ENCODE peak calls at places on chromosome 16, in eight cellular contexts. Z is lung, P is endothelial cell, T is cardiac fibroblast, R is AG04449, X is natural killer cell, W is body of pancreas, N is HFFc6. C is an unnamed sample.

GRCh38 chr16:29820271-29820701 is at the start of gene MVP:
- DNase-seq in P (no peak), N (peak; percentile 48), T (peak; percentile 63), R (no peak), Z (peak; percentile 77), W (peak; percentile 86), X (no peak), C (peak; percentile 77)

GRCh38 chr16:9351841-9352434 is 260.5 kb downstream of the HAPSTR1 start:
- DNase-seq in N (no peak), R (no peak), W (peak; percentile 36), Z (no peak), T (no peak), X (no peak), P (no peak), C (no peak)

GRCh38 chr16:85157813-85158701 is 45.8 kb upstream of the CIBAR2 start:
- DNase-seq in X (no peak), T (no peak), Z (no peak), P (no peak), N (no peak), W (no peak), R (no peak), C (no peak)

GRCh38 chr16:70163596-70163995 is 10.0 kb upstream of the CLEC18C start:
- DNase-seq in Z (peak; percentile 29), T (no peak), X (no peak), R (no peak), W (no peak), P (no peak), N (no peak), C (no peak)

GRCh38 chr16:30185683-30186421 is 2.5 kb downstream of the CORO1A start:
- DNase-seq in P (no peak), Z (peak; percentile 57), R (no peak), X (peak; percentile 78), N (no peak), W (peak; percentile 42), T (no peak), C (no peak)

GRCh38 chr16:80303691-80304090 is 237.1 kb upstream of the DYNLRB2 start:
- DNase-seq in X (no peak), P (no peak), T (no peak), W (no peak), N (no peak), Z (no peak), R (no peak), C (no peak)

GRCh38 chr16:84680843-84681629 is 18.8 kb upstream of the USP10 start:
- DNase-seq in T (no peak), R (no peak), Z (no peak), P (no peak), X (no peak), W (no peak), N (no peak), C (no peak)

GRCh38 chr16:50644730-50645129 is 36.4 kb downstream of the SNX20 start:
- DNase-seq in X (no peak), T (peak; percentile 16), P (no peak), W (peak; percentile 54), Z (no peak), R (no peak), N (no peak), C (no peak)

GRCh38 chr16:66324785-66325184 is 41.7 kb upstream of the CDH5 start:
- DNase-seq in T (peak; percentile 18), N (peak; percentile 29), P (peak; percentile 70), W (no peak), R (no peak), Z (no peak), X (no peak), C (no peak)

GRCh38 chr16:66434619-66435430 is 7.7 kb downstream of the BEAN1 start:
- DNase-seq in N (no peak), W (no peak), T (no peak), P (no peak), R (no peak), Z (no peak), X (no peak), C (no peak)

GRCh38 chr16:10584956-10585561 is 4.7 kb upstream of the EMP2 start:
- DNase-seq in P (no peak), T (peak; percentile 60), W (no peak), R (no peak), N (peak; percentile 44), Z (no peak), X (no peak), C (no peak)

GRCh38 chr16:54282923-54283734 is 3.5 kb downstream of the IRX3 start:
- DNase-seq in N (no peak), Z (no peak), T (no peak), W (no peak), X (no peak), R (no peak), P (no peak), C (no peak)

DNA sequence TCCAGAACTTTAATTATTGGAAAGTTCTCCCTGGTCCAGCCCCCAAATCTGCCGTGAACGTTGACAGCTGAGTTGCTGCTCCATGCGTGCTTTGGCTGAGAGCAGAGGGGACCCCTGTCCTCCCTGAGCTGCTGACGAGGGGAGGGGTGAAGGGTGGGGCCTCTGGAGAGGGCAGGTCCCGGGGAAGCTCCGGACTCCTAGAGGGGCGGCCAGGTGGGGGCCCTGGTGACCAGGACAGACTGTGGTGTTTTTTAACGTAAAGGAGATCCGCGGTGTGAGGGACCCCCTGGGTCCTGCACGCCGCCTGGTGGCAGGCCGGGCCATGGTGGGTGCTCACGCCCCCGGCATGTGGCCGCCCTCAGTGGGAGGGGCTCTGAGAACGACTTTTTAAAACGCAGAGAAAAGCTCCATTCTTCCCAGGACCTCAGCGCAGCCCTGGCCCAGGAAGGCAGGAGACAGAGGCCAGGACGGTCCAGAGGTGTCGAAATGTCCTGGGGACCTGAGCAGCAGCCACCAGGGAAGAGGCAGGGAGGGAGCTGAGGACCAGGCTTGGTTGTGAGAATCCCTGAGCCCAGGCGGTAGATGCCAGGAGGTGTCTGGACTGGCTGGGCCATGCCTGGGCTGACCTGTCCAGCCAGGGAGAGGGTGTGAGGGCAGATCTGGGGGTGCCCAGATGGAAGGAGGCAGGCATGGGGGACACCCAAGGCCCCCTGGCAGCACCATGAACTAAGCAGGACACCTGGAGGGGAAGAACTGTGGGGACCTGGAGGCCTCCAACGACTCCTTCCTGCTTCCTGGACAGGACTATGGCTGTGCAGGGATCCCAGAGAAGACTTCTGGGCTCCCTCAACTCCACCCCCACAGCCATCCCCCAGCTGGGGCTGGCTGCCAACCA is at the start of gene MC1R:
- DNase-seq in N (no peak), X (no peak), R (no peak), Z (no peak), W (no peak), T (peak; percentile 45), P (peak; percentile 70), C (no peak)
- TF ChIP-seq CTCF in N (peak; percentile 77), X (peak; percentile 33), R (peak; percentile 72), Z (no peak), W (no peak), T (peak; percentile 67), P (peak; percentile 63), C (peak; percentile 52)

DNA sequence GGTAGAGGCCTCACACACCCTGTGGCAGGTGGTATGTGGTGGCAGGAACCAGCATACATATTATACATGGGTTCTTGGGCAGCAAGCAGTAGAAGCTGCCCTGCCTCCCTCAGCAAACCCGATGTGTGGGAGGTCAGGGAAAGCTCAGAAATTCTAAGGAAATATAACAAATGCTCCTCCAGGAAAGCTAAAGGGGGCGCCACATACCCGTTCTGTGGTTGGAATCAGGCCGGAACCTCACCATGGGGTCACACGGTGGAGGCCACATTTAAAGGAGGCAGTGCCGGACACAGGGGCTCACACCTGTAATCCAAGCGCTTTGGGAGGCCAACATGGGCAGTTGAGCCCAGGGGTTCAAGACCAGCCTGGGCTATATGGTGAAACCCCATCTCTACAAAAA is 12.4 kb upstream of the KATNB1 start:
- DNase-seq in N (no peak), W (no peak), T (peak; percentile 49), Z (no peak), X (no peak), R (no peak), P (peak; percentile 56), C (no peak)
- TF ChIP-seq CTCF in N (peak; percentile 46), W (no peak), T (peak; percentile 43), Z (no peak), X (no peak), R (no peak), P (peak; percentile 58), C (peak; percentile 14)

DNA sequence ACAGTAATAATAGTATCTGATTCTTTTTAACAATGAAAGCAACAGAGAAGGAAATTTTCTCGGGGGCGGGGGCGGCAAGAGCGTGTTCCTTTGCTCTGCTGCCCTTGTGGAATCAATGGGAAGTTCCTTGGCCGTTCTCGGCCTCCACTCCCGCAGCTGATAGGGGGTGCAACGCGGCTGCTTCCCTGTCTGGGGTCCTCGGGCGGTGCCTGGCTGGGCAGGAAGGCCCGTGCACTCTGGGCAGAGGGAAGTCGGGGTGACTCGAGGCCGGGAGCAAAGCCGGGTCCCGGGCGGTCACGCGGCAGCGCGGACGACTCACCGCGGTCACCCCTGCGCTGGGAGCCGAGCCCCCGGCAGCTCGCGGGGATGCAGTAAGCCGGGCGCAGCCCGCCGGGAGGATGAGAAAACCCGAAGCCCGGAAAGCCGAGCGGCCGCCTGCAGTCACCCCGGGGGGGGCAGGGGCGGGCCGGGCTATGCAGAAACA is 2.5 kb downstream of the TUBB3 start:
- DNase-seq in P (no peak), R (no peak), Z (no peak), X (no peak), T (no peak), W (no peak), N (peak; percentile 28), C (no peak)
- TF ChIP-seq CTCF in P (no peak), R (no peak), Z (no peak), X (no peak), T (peak; percentile 11), W (no peak), N (peak; percentile 28), C (no peak)

GRCh38 chr16:88672776-88673175 is 9.9 kb upstream of the MVD start:
- DNase-seq in W (peak; percentile 42), X (no peak), N (no peak), R (no peak), Z (no peak), P (peak; percentile 59), T (no peak), C (no peak)
- TF ChIP-seq CTCF in W (no peak), X (no peak), N (peak; percentile 34), R (peak; percentile 23), Z (no peak), P (peak; percentile 30), T (no peak), C (peak; percentile 29)

GRCh38 chr16:48526958-48527331 is 83.0 kb downstream of the N4BP1 start:
- DNase-seq in X (no peak), W (no peak), R (no peak), Z (no peak), P (no peak), N (no peak), T (no peak), C (no peak)
- TF ChIP-seq CTCF in X (no peak), W (no peak), R (no peak), Z (no peak), P (no peak), N (no peak), T (no peak), C (no peak)